ENCODE peak calls at places on chromosomes 4 and X, in six cellular contexts. T is WTC11, F is K562, H is H1, R is HepG2, K is GM12878. Q is an unnamed sample.

GRCh38 chrX:23901065-23901464 is 6.7 kb downstream of the APOO start:
- DNase-seq in T (no peak), F (no peak), H (no peak), R (peak), K (no peak), Q (no peak)

GRCh38 chr4:113170818-113171468 is 121.5 kb downstream of the ANK2 start:
- DNase-seq in T (no peak), F (no peak), H (no peak), R (peak), K (no peak), Q (no peak)

GRCh38 chr4:159227984-159228383 is 125.1 kb downstream of the RAPGEF2 start:
- DNase-seq in T (peak), F (no peak), H (no peak), R (peak), K (no peak), Q (peak)

GRCh38 chrX:119757979-119758681 is at the start of gene SOWAHD:
- DNase-seq in T (peak), F (peak), H (peak), R (peak), K (no peak), Q (peak)

GRCh38 chr4:74423101-74423500 is 21.8 kb upstream of the AREG start:
- DNase-seq in T (no peak), F (no peak), H (no peak), R (no peak), K (no peak), Q (no peak)

GRCh38 chr4:17347445-17347844 is 164.4 kb downstream of the QDPR start:
- DNase-seq in T (peak), F (peak), H (peak), R (peak), K (no peak), Q (peak)

GRCh38 chrX:25015486-25016360 is at the start of gene ARX:
- DNase-seq in T (peak), F (peak), H (peak), R (peak), K (no peak), Q (peak)

GRCh38 chrX:64894454-64895038 is 81.7 kb downstream of the ZC4H2 start:
- DNase-seq in T (peak), F (peak), H (peak), R (peak), K (no peak), Q (peak)

GRCh38 chrX:131762802-131763234 is 218.9 kb downstream of the OR13H1 start:
- DNase-seq in T (no peak), F (peak), H (no peak), R (no peak), K (peak), Q (peak)

GRCh38 chr4:176319237-176319703 is 496 bp upstream of the SPCS3 start:
- DNase-seq in T (no peak), F (peak), H (no peak), R (no peak), K (no peak), Q (no peak)

GRCh38 chrX:81259714-81260395 is 58.0 kb downstream of the SH3BGRL start:
- DNase-seq in T (no peak), F (no peak), H (no peak), R (no peak), K (no peak), Q (no peak)

GRCh38 chr4:26194764-26195163 is 126.0 kb upstream of the RBPJ start:
- DNase-seq in T (no peak), F (no peak), H (no peak), R (no peak), K (no peak), Q (no peak)

GRCh38 chr4:8077181-8078108 is 81.2 kb downstream of the ABLIM2 start:
- DNase-seq in T (no peak), F (no peak), H (no peak), R (no peak), K (no peak), Q (no peak)

GRCh38 chrX:130803537-130803936 is 99.5 kb downstream of the ENOX2 start:
- DNase-seq in T (no peak), F (no peak), H (no peak), R (no peak), K (no peak), Q (no peak)

GRCh38 chr4:82614868-82615449 is 53.2 kb upstream of the TMEM150C start:
- DNase-seq in T (no peak), F (no peak), H (no peak), R (no peak), K (no peak), Q (no peak)

GRCh38 chrX:15675490-15675921 is 10.9 kb upstream of the CLTRN start:
- DNase-seq in T (peak), F (peak), H (peak), R (no peak), K (no peak), Q (peak)

GRCh38 chr4:154491731-154492249 is at the start of gene DCHS2:
- DNase-seq in T (peak), F (peak), H (peak), R (peak), K (no peak), Q (peak)

GRCh38 chrX:132594129-132594528 is 105.3 kb upstream of the MBNL3 start:
- DNase-seq in T (no peak), F (no peak), H (no peak), R (peak), K (no peak), Q (no peak)

GRCh38 chr4:1024882-1025552 is 13.6 kb downstream of the FGFRL1 start:
- DNase-seq in T (no peak), F (no peak), H (no peak), R (no peak), K (no peak), Q (no peak)

GRCh38 chr4:185112104-185112503 is 31.0 kb upstream of the SLC25A4 start:
- DNase-seq in T (no peak), F (no peak), H (peak), R (peak), K (no peak), Q (no peak)

GRCh38 chr4:145934434-145935047 is 4.1 kb downstream of the ZNF827 start:
- DNase-seq in T (no peak), F (no peak), H (no peak), R (no peak), K (no peak), Q (no peak)

GRCh38 chr4:147547314-147548056 is 66.6 kb downstream of the EDNRA start:
- DNase-seq in T (no peak), F (no peak), H (no peak), R (peak), K (no peak), Q (no peak)

GRCh38 chrX:24082446-24082845 is 27.7 kb downstream of the EIF2S3 start:
- DNase-seq in T (no peak), F (no peak), H (no peak), R (no peak), K (no peak), Q (no peak)

GRCh38 chr4:148203056-148203898 is 238.9 kb downstream of the NR3C2 start:
- DNase-seq in T (peak), F (no peak), H (no peak), R (no peak), K (no peak), Q (peak)

GRCh38 chrX:9635368-9635767 is 130.3 kb downstream of the GPR143 start:
- DNase-seq in T (no peak), F (no peak), H (no peak), R (no peak), K (no peak), Q (no peak)
- TF ChIP-seq CREB1 in T (no peak), F (no peak), H (no peak), R (no peak), K (no peak), Q (no peak)

DNA sequence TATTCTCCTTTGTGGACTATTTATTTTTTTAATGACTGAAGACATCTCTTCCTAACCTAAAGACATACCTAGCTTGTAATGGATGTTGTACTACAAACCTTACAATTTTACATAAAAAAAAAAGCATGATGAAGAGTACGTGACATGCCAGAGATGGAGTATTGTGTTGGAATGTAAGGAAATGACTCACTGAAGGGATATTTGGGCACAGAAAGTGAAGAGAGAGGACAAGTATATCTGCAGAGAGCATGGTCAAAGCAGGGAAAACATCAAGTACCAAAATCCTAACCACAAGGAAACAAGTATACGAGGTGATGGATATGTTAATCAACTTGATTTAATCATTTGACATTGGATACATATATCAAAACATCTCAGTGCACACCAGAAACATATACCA is 1051.4 kb upstream of the PRKX start:
- DNase-seq in T (no peak), F (no peak), H (no peak), R (no peak), K (no peak), Q (no peak)
- TF ChIP-seq CREB1 in T (no peak), F (no peak), H (no peak), R (no peak), K (no peak), Q (no peak)

DNA sequence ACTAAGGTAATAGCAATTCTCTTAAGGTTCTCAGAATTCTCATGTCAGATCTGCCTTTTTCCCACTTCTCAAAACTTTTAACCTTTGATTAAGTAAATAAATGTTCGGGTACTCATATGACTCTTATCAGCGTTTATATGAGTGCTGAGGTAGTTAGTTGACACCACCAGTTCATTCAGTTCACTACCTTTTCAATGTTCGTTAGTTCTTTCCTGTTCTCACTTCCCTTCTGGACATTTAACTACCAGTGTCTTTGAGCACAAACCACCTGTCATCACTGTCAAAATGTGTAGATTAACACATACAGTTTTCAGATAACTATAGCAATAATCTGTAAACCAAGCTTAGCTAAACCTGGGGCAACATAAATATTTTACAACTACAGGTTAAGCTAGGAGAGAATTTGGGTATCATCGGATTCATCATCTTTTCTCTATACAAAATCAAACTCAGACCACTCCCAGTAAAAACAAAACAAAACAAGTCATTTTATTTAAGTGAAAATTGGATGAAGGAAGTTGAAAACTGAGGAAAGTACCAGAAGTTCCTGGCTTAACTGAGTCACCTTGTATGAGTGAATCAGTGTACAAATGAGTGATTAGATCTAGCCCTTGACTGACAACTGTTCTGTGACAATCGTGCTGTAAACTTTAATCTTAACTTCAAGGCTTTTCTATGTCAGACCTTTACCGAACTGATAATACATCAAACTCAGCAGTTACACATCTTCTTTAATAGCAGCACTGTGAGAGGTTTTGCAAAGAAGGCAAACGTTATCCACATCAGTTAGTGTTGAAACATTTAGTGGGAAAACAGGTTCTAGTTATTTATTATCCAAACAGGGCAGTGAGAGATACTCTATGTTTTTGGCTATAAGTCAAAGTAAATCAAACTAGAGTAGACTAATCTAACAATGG is 41.9 kb downstream of the ARHGEF38 start:
- DNase-seq in T (no peak), F (no peak), H (no peak), R (peak), K (peak), Q (no peak)
- TF ChIP-seq CREB1 in T (no peak), F (no peak), H (no peak), R (no peak), K (no peak), Q (no peak)

DNA sequence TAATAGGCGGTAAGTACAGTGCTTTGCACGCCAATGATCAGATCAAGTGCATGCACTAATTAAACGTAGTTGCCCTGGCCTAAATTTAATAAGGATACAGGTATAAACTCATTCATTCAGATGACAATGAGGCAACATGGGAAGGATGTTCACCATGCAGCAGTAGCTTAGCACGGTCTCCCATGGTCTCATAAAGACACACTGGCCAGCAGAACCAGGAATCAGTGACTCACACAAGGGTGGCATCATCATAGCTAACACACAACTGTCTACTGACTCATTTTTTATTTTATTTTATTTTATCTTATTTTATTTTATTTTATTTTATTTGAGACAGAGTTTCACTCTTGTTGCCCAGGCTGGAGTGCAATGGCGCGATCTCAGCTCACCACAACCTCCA is 42.7 kb downstream of the TMEM156 start:
- DNase-seq in T (no peak), F (no peak), H (no peak), R (no peak), K (no peak), Q (no peak)
- TF ChIP-seq CREB1 in T (no peak), F (no peak), H (no peak), R (no peak), K (no peak), Q (no peak)

Q was measured in GM23338.